ENCODE peak calls at places on chromosomes 6 and 20, in eight cellular contexts. H is HEK293T; Y is HFF-Myc; O is anterior cingulate cortex; J is activated CD4-positive, CD25-positive, alpha-beta regulatory T cell; T is ascending aorta; U is NCI-H69; G is OCI-M1. P is an unnamed sample.

GRCh38 chr6:106748547-106749207 is 119.3 kb downstream of the QRSL1 start:
- DNase-seq in T (no peak), O (no peak), J (no peak), Y (no peak), G (no peak), H (no peak), U (peak; percentile 68), P (no peak)

GRCh38 chr6:165233089-165233488 is 76.3 kb downstream of the C6orf118 start:
- DNase-seq in J (no peak), Y (no peak), G (no peak), H (no peak), O (no peak), T (no peak), U (no peak), P (no peak)

GRCh38 chr6:27836080-27836782 is 76.0 kb downstream of the OR2B2 start:
- DNase-seq in U (peak; percentile 44), H (no peak), Y (no peak), G (peak; percentile 76), O (no peak), T (no peak), J (no peak), P (peak; percentile 17)

GRCh38 chr20:58389324-58389967 is 417 bp downstream of the VAPB start:
- DNase-seq in J (no peak), G (peak; percentile 47), O (no peak), U (peak; percentile 63), H (peak; percentile 37), T (peak; percentile 71), Y (no peak), P (peak; percentile 20)

GRCh38 chr20:49693435-49694171 is 20.1 kb downstream of the B4GALT5 start:
- DNase-seq in O (no peak), U (peak; percentile 12), G (no peak), J (no peak), T (no peak), Y (no peak), H (no peak), P (no peak)

GRCh38 chr6:34810936-34811632 is 19.2 kb downstream of the BLTP3A start:
- DNase-seq in T (no peak), O (no peak), U (peak; percentile 78), G (no peak), H (no peak), Y (no peak), J (no peak), P (peak; percentile 28)

GRCh38 chr6:119361209-119361608 is 11.6 kb upstream of the MAN1A1 start:
- DNase-seq in G (no peak), H (no peak), O (no peak), Y (no peak), U (no peak), T (no peak), J (no peak), P (no peak)

GRCh38 chr6:20830576-20830975 is 296.3 kb downstream of the CDKAL1 start:
- DNase-seq in Y (no peak), H (no peak), J (no peak), T (no peak), U (no peak), G (no peak), O (no peak), P (no peak)

GRCh38 chr6:70110128-70111022 is 192.5 kb downstream of the COL9A1 start:
- DNase-seq in Y (no peak), J (no peak), T (no peak), U (peak; percentile 26), H (no peak), G (no peak), O (no peak), P (peak; percentile 33)

GRCh38 chr20:49608752-49609670 is 41.1 kb upstream of the PTGIS start:
- DNase-seq in T (peak; percentile 78), U (peak; percentile 68), J (peak; percentile 62), Y (no peak), H (peak; percentile 78), G (peak; percentile 69), O (peak; percentile 26), P (peak; percentile 36)

GRCh38 chr6:125213936-125214335 is 60.4 kb downstream of the TPD52L1 start:
- DNase-seq in U (peak; percentile 33), Y (no peak), H (no peak), G (no peak), T (no peak), O (no peak), J (no peak), P (no peak)

GRCh38 chr6:2839195-2839981 is 2.3 kb downstream of the SERPINB1 start:
- DNase-seq in U (peak; percentile 89), T (peak; percentile 46), J (no peak), O (no peak), G (peak; percentile 63), Y (no peak), H (no peak), P (peak; percentile 76)

GRCh38 chr20:64156136-64156885 is 7.9 kb upstream of the MYT1 start:
- DNase-seq in O (no peak), Y (no peak), H (no peak), G (no peak), T (no peak), U (peak; percentile 91), J (no peak), P (peak; percentile 16)

GRCh38 chr20:56875052-56875663 is 246.1 kb downstream of the TFAP2C start:
- DNase-seq in J (no peak), G (no peak), Y (peak; percentile 50), H (no peak), T (no peak), U (no peak), O (no peak), P (peak; percentile 92)

GRCh38 chr6:156832166-156832743 is 55.1 kb downstream of the ARID1B start:
- DNase-seq in J (no peak), U (peak; percentile 93), G (no peak), O (no peak), Y (no peak), T (no peak), H (no peak), P (no peak)

GRCh38 chr6:49787176-49787575 is at the start of gene PGK2:
- DNase-seq in T (no peak), O (no peak), H (peak; percentile 35), J (no peak), U (peak; percentile 14), G (no peak), Y (no peak), P (peak; percentile 73)

GRCh38 chr20:40658509-40658908 is 30.5 kb downstream of the MAFB start:
- DNase-seq in U (no peak), Y (no peak), J (no peak), G (no peak), H (no peak), O (no peak), T (no peak), P (no peak)

GRCh38 chr6:116405147-116405546 is 34.4 kb downstream of the DSE start:
- DNase-seq in J (no peak), Y (peak; percentile 88), O (no peak), T (no peak), H (peak; percentile 40), U (peak; percentile 38), G (no peak), P (no peak)

GRCh38 chr6:139628220-139628619 is 253.8 kb upstream of the CITED2 start:
- DNase-seq in J (no peak), O (no peak), Y (no peak), G (peak; percentile 36), U (no peak), H (no peak), T (no peak), P (no peak)

GRCh38 chr20:50992733-50993457 is 30.0 kb downstream of the KCNG1 start:
- DNase-seq in O (no peak), Y (no peak), G (peak; percentile 84), U (peak; percentile 73), H (peak; percentile 86), T (no peak), J (no peak), P (peak; percentile 92)

GRCh38 chr6:157761926-157762325 is 61.1 kb upstream of the SNX9 start:
- DNase-seq in Y (no peak), U (no peak), O (no peak), H (no peak), G (no peak), T (no peak), J (no peak), P (no peak)

GRCh38 chr6:41428995-41429417 is 93.6 kb downstream of the NCR2 start:
- DNase-seq in T (peak; percentile 73), Y (no peak), J (no peak), G (peak; percentile 33), H (no peak), U (peak; percentile 82), O (no peak), P (peak; percentile 16)

GRCh38 chr6:106103728-106104109 is 17.6 kb downstream of the PRDM1 start:
- DNase-seq in J (no peak), H (no peak), O (no peak), Y (no peak), T (no peak), G (peak; percentile 52), U (no peak), P (no peak)

GRCh38 chr6:136035378-136036070 is 184.0 kb downstream of the PDE7B start:
- DNase-seq in O (no peak), J (no peak), G (peak; percentile 24), U (no peak), T (no peak), H (no peak), Y (no peak), P (peak; percentile 56)

GRCh38 chr6:116444092-116444491 is 17.1 kb upstream of the CALHM6 start:
- DNase-seq in G (peak; percentile 81), T (no peak), H (peak; percentile 62), U (peak; percentile 60), O (no peak), Y (peak; percentile 26), J (no peak), P (no peak)

GRCh38 chr6:85418059-85418458 is 31.8 kb upstream of the NT5E start:
- DNase-seq in U (no peak), O (no peak), G (no peak), J (no peak), T (no peak), H (no peak), Y (no peak), P (peak; percentile 75)

GRCh38 chr20:41664584-41664983 is 46.4 kb upstream of the CHD6 start:
- DNase-seq in O (no peak), U (no peak), Y (no peak), T (no peak), H (peak; percentile 35), J (no peak), G (peak; percentile 61), P (peak; percentile 59)

GRCh38 chr6:40347571-40348011 is 239.6 kb downstream of the LRFN2 start:
- DNase-seq in H (no peak), Y (no peak), U (peak; percentile 19), J (no peak), G (peak; percentile 28), O (no peak), T (peak; percentile 35), P (no peak)

GRCh38 chr6:73285674-73286283 is 22.8 kb upstream of the KHDC1 start:
- DNase-seq in H (peak; percentile 44), G (peak; percentile 79), O (no peak), J (no peak), Y (no peak), T (no peak), U (peak; percentile 37), P (peak; percentile 64)

GRCh38 chr6:168666751-168667427 is 225.9 kb downstream of the SMOC2 start:
- DNase-seq in H (no peak), O (no peak), J (no peak), Y (no peak), T (peak; percentile 44), G (no peak), U (no peak), P (no peak)

GRCh38 chr20:3818155-3819151 is 1.9 kb upstream of the AP5S1 start:
- DNase-seq in Y (peak; percentile 85), H (peak; percentile 72), O (peak; percentile 19), G (peak; percentile 88), T (peak; percentile 80), U (peak; percentile 94), J (no peak), P (peak; percentile 85)

GRCh38 chr20:25129428-25129827 is 47.5 kb upstream of the VSX1 start:
- DNase-seq in O (no peak), T (no peak), J (no peak), Y (no peak), H (no peak), G (no peak), U (no peak), P (no peak)

GRCh38 chr6:158808918-158809678 is 10.1 kb downstream of the EZR start:
- DNase-seq in H (no peak), T (no peak), Y (no peak), U (peak; percentile 78), O (no peak), J (no peak), G (peak; percentile 22), P (no peak)

GRCh38 chr20:52251137-52251700 is 59.6 kb upstream of the ZFP64 start:
- DNase-seq in H (no peak), T (no peak), G (no peak), O (no peak), J (no peak), U (no peak), Y (no peak), P (no peak)

P was measured in HT1080.